ENCODE peak calls at places on chromosome X, in six cellular contexts. One of them, this sample, is unnamed.

GRCh38 chrX:100615015-100615414 is 21.6 kb downstream of the TSPAN6 start:
- DNase-seq in activated CD8-positive, alpha-beta memory T cell treated with anti-CD3 and anti-CD28 coated beads for 4 hours: no peak
- DNase-seq in psoas muscle: no peak
- DNase-seq in fibroblast of the conjunctiva: peak
- DNase-seq in stimulated activated CD8-positive, alpha-beta memory T cell treated with anti-CD3 and anti-CD28 coated beads, Interleukin-4, amount 100 ng/mL, for 4 hours: no peak
- DNase-seq in H9: peak
- DNase-seq in this sample: no peak

GRCh38 chrX:24259544-24260240 is 54.2 kb downstream of the SUPT20HL2 start:
- DNase-seq in activated CD8-positive, alpha-beta memory T cell treated with anti-CD3 and anti-CD28 coated beads for 4 hours: no peak
- DNase-seq in psoas muscle: no peak
- DNase-seq in fibroblast of the conjunctiva: peak
- DNase-seq in stimulated activated CD8-positive, alpha-beta memory T cell treated with anti-CD3 and anti-CD28 coated beads, Interleukin-4, amount 100 ng/mL, for 4 hours: no peak
- DNase-seq in H9: peak
- DNase-seq in this sample: no peak

GRCh38 chrX:38985375-38985774 is 184.1 kb downstream of the MID1IP1 start:
- DNase-seq in activated CD8-positive, alpha-beta memory T cell treated with anti-CD3 and anti-CD28 coated beads for 4 hours: no peak
- DNase-seq in psoas muscle: no peak
- DNase-seq in fibroblast of the conjunctiva: peak
- DNase-seq in stimulated activated CD8-positive, alpha-beta memory T cell treated with anti-CD3 and anti-CD28 coated beads, Interleukin-4, amount 100 ng/mL, for 4 hours: no peak
- DNase-seq in H9: no peak
- DNase-seq in this sample: no peak

GRCh38 chrX:72540318-72540717 is 32.3 kb downstream of the HDAC8 start:
- DNase-seq in activated CD8-positive, alpha-beta memory T cell treated with anti-CD3 and anti-CD28 coated beads for 4 hours: no peak
- DNase-seq in psoas muscle: no peak
- DNase-seq in fibroblast of the conjunctiva: peak
- DNase-seq in stimulated activated CD8-positive, alpha-beta memory T cell treated with anti-CD3 and anti-CD28 coated beads, Interleukin-4, amount 100 ng/mL, for 4 hours: no peak
- DNase-seq in H9: no peak
- DNase-seq in this sample: no peak

GRCh38 chrX:9878141-9878875 is 88.8 kb upstream of the CLDN34 start:
- DNase-seq in activated CD8-positive, alpha-beta memory T cell treated with anti-CD3 and anti-CD28 coated beads for 4 hours: no peak
- DNase-seq in psoas muscle: no peak
- DNase-seq in fibroblast of the conjunctiva: no peak
- DNase-seq in stimulated activated CD8-positive, alpha-beta memory T cell treated with anti-CD3 and anti-CD28 coated beads, Interleukin-4, amount 100 ng/mL, for 4 hours: no peak
- DNase-seq in H9: no peak
- DNase-seq in this sample: no peak

GRCh38 chrX:130975947-130976346 is 72.9 kb upstream of the ENOX2 start:
- DNase-seq in activated CD8-positive, alpha-beta memory T cell treated with anti-CD3 and anti-CD28 coated beads for 4 hours: no peak
- DNase-seq in psoas muscle: no peak
- DNase-seq in fibroblast of the conjunctiva: peak
- DNase-seq in stimulated activated CD8-positive, alpha-beta memory T cell treated with anti-CD3 and anti-CD28 coated beads, Interleukin-4, amount 100 ng/mL, for 4 hours: no peak
- DNase-seq in H9: no peak
- DNase-seq in this sample: no peak

GRCh38 chrX:100408643-100409315 is 1.3 kb downstream of the PCDH19 start:
- DNase-seq in activated CD8-positive, alpha-beta memory T cell treated with anti-CD3 and anti-CD28 coated beads for 4 hours: no peak
- DNase-seq in psoas muscle: no peak
- DNase-seq in fibroblast of the conjunctiva: no peak
- DNase-seq in stimulated activated CD8-positive, alpha-beta memory T cell treated with anti-CD3 and anti-CD28 coated beads, Interleukin-4, amount 100 ng/mL, for 4 hours: no peak
- DNase-seq in H9: peak
- DNase-seq in this sample: no peak

GRCh38 chrX:154486052-154486395 is 391 bp downstream of the UBL4A start:
- DNase-seq in activated CD8-positive, alpha-beta memory T cell treated with anti-CD3 and anti-CD28 coated beads for 4 hours: no peak
- DNase-seq in psoas muscle: peak
- DNase-seq in fibroblast of the conjunctiva: no peak
- DNase-seq in stimulated activated CD8-positive, alpha-beta memory T cell treated with anti-CD3 and anti-CD28 coated beads, Interleukin-4, amount 100 ng/mL, for 4 hours: no peak
- DNase-seq in H9: no peak
- DNase-seq in this sample: no peak

GRCh38 chrX:131626681-131627296 is 82.9 kb downstream of the OR13H1 start:
- DNase-seq in activated CD8-positive, alpha-beta memory T cell treated with anti-CD3 and anti-CD28 coated beads for 4 hours: no peak
- DNase-seq in psoas muscle: no peak
- DNase-seq in fibroblast of the conjunctiva: no peak
- DNase-seq in stimulated activated CD8-positive, alpha-beta memory T cell treated with anti-CD3 and anti-CD28 coated beads, Interleukin-4, amount 100 ng/mL, for 4 hours: no peak
- DNase-seq in H9: no peak
- DNase-seq in this sample: no peak

GRCh38 chrX:43666301-43666912 is 10.3 kb downstream of the MAOA start:
- DNase-seq in activated CD8-positive, alpha-beta memory T cell treated with anti-CD3 and anti-CD28 coated beads for 4 hours: no peak
- DNase-seq in psoas muscle: no peak
- DNase-seq in fibroblast of the conjunctiva: no peak
- DNase-seq in stimulated activated CD8-positive, alpha-beta memory T cell treated with anti-CD3 and anti-CD28 coated beads, Interleukin-4, amount 100 ng/mL, for 4 hours: no peak
- DNase-seq in H9: no peak
- DNase-seq in this sample: no peak

GRCh38 chrX:72394518-72395163 is 88.9 kb upstream of the CITED1 start:
- DNase-seq in activated CD8-positive, alpha-beta memory T cell treated with anti-CD3 and anti-CD28 coated beads for 4 hours: no peak
- DNase-seq in psoas muscle: peak
- DNase-seq in fibroblast of the conjunctiva: peak
- DNase-seq in stimulated activated CD8-positive, alpha-beta memory T cell treated with anti-CD3 and anti-CD28 coated beads, Interleukin-4, amount 100 ng/mL, for 4 hours: no peak
- DNase-seq in H9: no peak
- DNase-seq in this sample: no peak